ENCODE peak calls at places on chromosomes 11 and 22, in six cellular contexts. T is CD8-positive, alpha-beta T cell; D is CD4-positive, alpha-beta T cell; G is left ventricle myocardium inferior; Q is cardiac muscle cell; X is neural progenitor cell. U is an unnamed sample.

GRCh38 chr11:60711316-60711715 is 11.9 kb downstream of the MS4A8 start:
- DNase-seq in T (no peak), D (no peak), G (no peak), Q (no peak), X (no peak), U (no peak)

GRCh38 chr22:23525510-23525909 is 54.6 kb downstream of the IGLL1 start:
- DNase-seq in T (no peak), D (no peak), G (no peak), Q (no peak), X (no peak), U (peak; percentile 34)

GRCh38 chr11:36471577-36471976 is 38.5 kb downstream of the TRAF6 start:
- DNase-seq in T (no peak), D (no peak), G (no peak), Q (no peak), X (no peak), U (no peak)

GRCh38 chr11:118921121-118921928 is 4.4 kb downstream of the BCL9L start:
- DNase-seq in T (no peak), D (no peak), G (peak; percentile 68), Q (no peak), X (peak; percentile 77), U (peak; percentile 81)

GRCh38 chr11:43419460-43419859 is 60.7 kb downstream of the TTC17 start:
- DNase-seq in T (no peak), D (no peak), G (no peak), Q (peak; percentile 50), X (peak; percentile 21), U (no peak)

GRCh38 chr22:28560005-28560742 is 119.5 kb downstream of the TTC28 start:
- DNase-seq in T (no peak), D (no peak), G (no peak), Q (no peak), X (no peak), U (no peak)

GRCh38 chr11:118610773-118611432 is 3.5 kb downstream of the PHLDB1 start:
- DNase-seq in T (peak; percentile 91), D (peak; percentile 82), G (peak; percentile 85), Q (peak; percentile 86), X (peak; percentile 91), U (peak; percentile 82)

GRCh38 chr11:56089697-56090096 is 3.4 kb upstream of the OR8I2 start:
- DNase-seq in T (no peak), D (no peak), G (no peak), Q (no peak), X (no peak), U (no peak)

GRCh38 chr11:35304393-35304790 is 115.0 kb downstream of the SLC1A2 start:
- DNase-seq in T (no peak), D (no peak), G (no peak), Q (no peak), X (no peak), U (no peak)

GRCh38 chr11:130472434-130472961 is 24.1 kb downstream of the ADAMTS15 start:
- DNase-seq in T (peak; percentile 35), D (no peak), G (no peak), Q (no peak), X (no peak), U (no peak)

GRCh38 chr11:67694875-67695555 is 20.6 kb upstream of the ALDH3B2 start:
- DNase-seq in T (no peak), D (no peak), G (no peak), Q (no peak), X (no peak), U (no peak)

GRCh38 chr11:27020736-27021135 is 19.9 kb upstream of the BBOX1 start:
- DNase-seq in T (no peak), D (no peak), G (no peak), Q (peak; percentile 14), X (no peak), U (no peak)

GRCh38 chr11:36452987-36453386 is 57.1 kb downstream of the TRAF6 start:
- DNase-seq in T (peak; percentile 21), D (no peak), G (no peak), Q (no peak), X (no peak), U (no peak)

GRCh38 chr11:70642301-70642700 is 244.0 kb downstream of the CTTN start:
- DNase-seq in T (no peak), D (no peak), G (no peak), Q (no peak), X (no peak), U (no peak)

GRCh38 chr11:70637949-70638598 is 239.7 kb downstream of the CTTN start:
- DNase-seq in T (no peak), D (no peak), G (no peak), Q (no peak), X (peak; percentile 59), U (no peak)

GRCh38 chr11:70641366-70641765 is 243.0 kb downstream of the CTTN start:
- DNase-seq in T (no peak), D (no peak), G (no peak), Q (peak; percentile 6), X (peak; percentile 67), U (no peak)

GRCh38 chr11:70637186-70637800 is 239.0 kb downstream of the CTTN start:
- DNase-seq in T (no peak), D (no peak), G (no peak), Q (no peak), X (peak; percentile 25), U (no peak)

DNA sequence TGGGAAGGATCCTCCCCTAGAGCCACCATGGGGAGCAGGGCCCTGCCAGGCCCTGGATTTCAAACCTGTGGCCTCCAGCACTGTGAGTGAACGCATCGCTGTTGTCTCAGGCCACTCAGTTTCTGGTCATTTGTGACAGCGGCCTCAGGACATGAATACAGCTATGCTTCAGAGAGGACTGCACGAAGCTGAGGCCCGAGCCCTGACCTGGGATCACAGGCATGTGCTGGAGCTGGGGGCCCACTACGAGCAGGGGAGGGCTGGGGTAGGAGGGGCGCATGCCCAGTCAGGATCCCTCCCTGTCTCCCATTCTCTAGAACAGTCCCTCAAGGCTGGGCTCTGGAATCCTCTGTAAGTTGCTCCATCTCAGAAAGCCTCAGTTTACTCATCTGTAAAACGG is 242.1 kb downstream of the CTTN start:
- DNase-seq in T (no peak), D (no peak), G (no peak), Q (no peak), X (no peak), U (no peak)
- H3K9me3 ChIP-seq in T (no peaks in the 10 kb centered on the region), D (no peaks in the 10 kb centered on the region), G (no peaks in the 10 kb centered on the region), Q (no peaks in the 10 kb centered on the region), X (no peaks in the 10 kb centered on the region), U (no peaks in the 10 kb centered on the region)

GRCh38 chr22:43812890-43813289 is 785 bp upstream of the EFCAB6 start:
- DNase-seq in T (no peak), D (no peak), G (no peak), Q (no peak), X (no peak), U (no peak)

GRCh38 chr22:43814264-43814663 is 2.2 kb upstream of the EFCAB6 start:
- DNase-seq in T (no peak), D (no peak), G (no peak), Q (no peak), X (no peak), U (no peak)

GRCh38 chr22:43811777-43812148 is 342 bp downstream of the EFCAB6 start:
- DNase-seq in T (no peak), D (no peak), G (no peak), Q (no peak), X (no peak), U (no peak)

GRCh38 chr22:43817402-43817801 is 5.3 kb upstream of the EFCAB6 start:
- DNase-seq in T (no peak), D (no peak), G (no peak), Q (no peak), X (no peak), U (no peak)

DNA sequence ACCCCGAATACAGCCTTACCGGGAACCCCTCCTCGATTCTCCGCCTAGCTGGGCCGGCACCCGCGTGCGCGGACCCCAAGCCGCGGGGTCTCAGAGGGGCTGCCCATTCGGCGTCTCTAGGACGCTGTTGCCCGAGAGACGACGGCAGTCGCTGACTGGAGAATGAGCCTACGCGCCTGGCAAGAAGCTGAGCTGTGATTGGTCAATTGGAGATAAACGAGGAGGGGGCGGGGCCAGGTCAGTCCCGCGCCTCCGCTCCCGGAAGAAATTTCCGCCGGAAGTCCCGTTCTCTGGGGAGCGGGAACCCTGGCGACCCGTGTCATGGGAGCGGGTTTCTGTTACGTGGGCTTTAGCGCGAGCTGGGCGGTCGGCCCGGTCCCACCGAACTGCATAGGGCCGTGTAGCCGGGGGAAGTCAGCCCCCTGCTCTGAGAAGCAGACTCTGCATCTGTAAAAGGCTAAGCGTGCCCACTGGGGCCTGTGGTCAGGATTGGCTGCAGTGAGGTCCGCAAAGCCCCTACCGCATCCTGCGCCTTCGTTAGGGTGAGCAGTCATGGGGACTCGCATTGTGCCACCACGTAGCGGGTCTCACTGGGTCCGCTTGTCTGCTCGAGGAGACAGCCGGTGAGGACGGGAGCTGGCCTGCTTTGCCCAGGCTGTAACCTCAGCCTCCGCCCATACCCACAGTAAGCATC is at the start of gene EFCAB6:
- DNase-seq in T (peak; percentile 93), D (peak; percentile 85), G (peak; percentile 91), Q (peak; percentile 96), X (peak; percentile 97), U (peak; percentile 90)
- H3K27ac ChIP-seq in T (peak within 1 kb of the TSS; percentile 46), D (peak within 1 kb of the TSS; percentile 51), G (peak within 1 kb of the TSS; percentile 86), Q (peak within 1 kb of the TSS; percentile 65), X (no peak within 1 kb of the TSS), U (peak within 1 kb of the TSS; percentile 84)

GRCh38 chr11:77908835-77909234 is 85.6 kb downstream of the INTS4 start:
- DNase-seq in T (no peak), D (no peak), G (no peak), Q (no peak), X (no peak), U (no peak)

DNA sequence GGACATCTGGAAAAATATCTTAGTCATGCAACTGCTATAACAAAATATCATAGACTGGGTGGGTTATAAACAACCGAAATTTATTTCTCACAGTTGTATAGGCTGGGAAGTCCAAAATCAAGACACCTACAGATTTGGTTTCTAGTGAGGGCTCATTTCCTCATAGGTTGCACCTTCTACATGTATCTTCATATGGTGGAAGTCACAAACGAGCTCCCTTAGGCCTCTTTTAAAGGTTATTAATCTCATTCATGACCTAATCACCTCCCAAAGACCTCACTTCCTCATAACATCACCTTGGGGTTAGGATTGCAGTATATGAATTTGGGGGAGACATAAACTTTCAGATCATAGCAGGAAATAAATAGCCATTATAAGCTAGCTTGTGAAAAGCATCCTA is 85.2 kb downstream of the INTS4 start:
- DNase-seq in T (no peak), D (no peak), G (no peak), Q (no peak), X (no peak), U (no peak)
- H3K9me3 ChIP-seq in T (no peaks in the 10 kb centered on the region), D (no peaks in the 10 kb centered on the region), G (no peaks in the 10 kb centered on the region), Q (no peaks in the 10 kb centered on the region), X (no peaks in the 10 kb centered on the region), U (no peaks in the 10 kb centered on the region)

GRCh38 chr11:70292863-70293262 is 22.4 kb downstream of the PPFIA1 start:
- DNase-seq in T (no peak), D (no peak), G (no peak), Q (no peak), X (no peak), U (no peak)

GRCh38 chr11:70292166-70292565 is 21.7 kb downstream of the PPFIA1 start:
- DNase-seq in T (no peak), D (no peak), G (no peak), Q (no peak), X (no peak), U (no peak)

GRCh38 chr11:70290341-70291065 is 20.0 kb downstream of the PPFIA1 start:
- DNase-seq in T (no peak), D (no peak), G (no peak), Q (no peak), X (no peak), U (no peak)

DNA sequence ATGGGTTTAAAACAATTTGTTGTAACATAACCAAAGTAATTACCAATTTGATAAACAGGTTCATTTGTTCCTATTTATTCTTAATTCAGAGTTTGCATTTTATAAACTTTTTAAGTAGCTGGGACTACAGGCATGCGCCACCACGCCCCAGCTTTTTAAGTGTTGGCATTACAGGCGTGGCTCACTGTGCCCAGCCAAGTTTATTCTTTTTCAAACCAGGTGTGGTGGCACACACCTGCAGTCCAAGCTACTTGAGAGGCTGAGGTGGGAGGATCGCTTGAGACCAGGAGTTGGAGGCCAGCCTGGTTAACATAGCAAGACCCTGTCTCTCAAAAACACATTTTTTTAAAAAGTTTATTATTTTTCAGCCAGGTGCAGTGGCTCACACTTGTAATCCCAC is 19.1 kb downstream of the PPFIA1 start:
- DNase-seq in T (no peak), D (no peak), G (no peak), Q (no peak), X (no peak), U (no peak)
- H3K27ac ChIP-seq in T (no peak overlapping the region), D (no peak overlapping the region), G (no peak overlapping the region), Q (no peak overlapping the region), X (no peak overlapping the region), U (no peak overlapping the region)